ENCODE peak calls at places on chromosomes 11 and 22, in eight cellular contexts. J is GM19239; C is CD8-positive, alpha-beta T cell; Q is memory B cell; B is prostate gland; Y is mucosa of descending colon; O is NCI-H1105 treated with DMSO at 0.1 percent for 48 hours; D is AG04450. V is an unnamed sample.

GRCh38 chr22:23083315-23084021 is 13.1 kb downstream of the GNAZ start:
- DNase-seq in J (no peak), C (no peak), Q (no peak), B (no peak), Y (no peak), O (no peak), D (no peak), V (no peak)

GRCh38 chr11:71372693-71373657 is 75.2 kb downstream of the DHCR7 start:
- DNase-seq in J (no peak), C (no peak), Q (no peak), B (no peak), Y (no peak), O (no peak), D (peak; percentile 1), V (no peak)

GRCh38 chr11:118530180-118530682 is 761 bp upstream of the TMEM25 start:
- DNase-seq in J (no peak), C (no peak), Q (no peak), B (peak; percentile 32), Y (peak; percentile 34), O (peak; percentile 99), D (no peak), V (no peak)

GRCh38 chr11:118073554-118073953 is 3.3 kb upstream of the TMPRSS4 start:
- DNase-seq in J (no peak), C (no peak), Q (no peak), B (no peak), Y (no peak), O (no peak), D (no peak), V (no peak)

GRCh38 chr11:45237666-45238348 is 48.3 kb downstream of the SYT13 start:
- DNase-seq in J (no peak), C (no peak), Q (no peak), B (no peak), Y (no peak), O (no peak), D (no peak), V (no peak)

GRCh38 chr11:87445002-87445401 is 407.3 kb downstream of the TMEM135 start:
- DNase-seq in J (no peak), C (no peak), Q (no peak), B (no peak), Y (no peak), O (no peak), D (no peak), V (no peak)

GRCh38 chr22:19815823-19816290 is 38.8 kb downstream of the GNB1L start:
- DNase-seq in J (no peak), C (no peak), Q (no peak), B (no peak), Y (no peak), O (no peak), D (no peak), V (no peak)

GRCh38 chr11:129972596-129972995 is 30.0 kb downstream of the PRDM10 start:
- DNase-seq in J (no peak), C (no peak), Q (no peak), B (no peak), Y (no peak), O (no peak), D (no peak), V (no peak)

GRCh38 chr22:29014301-29014700 is 47.3 kb downstream of the C22orf31 start:
- DNase-seq in J (no peak), C (no peak), Q (no peak), B (no peak), Y (no peak), O (no peak), D (no peak), V (no peak)

GRCh38 chr11:45238724-45239123 is 47.4 kb downstream of the SYT13 start:
- DNase-seq in J (no peak), C (no peak), Q (no peak), B (no peak), Y (no peak), O (no peak), D (peak; percentile 21), V (no peak)